ENCODE peak calls at places on chromosomes 4 and X, in ten cellular contexts. N is LoVo, U is progenitor cell of endocrine pancreas, P is glomerular endothelial cell, O is ACHN, Z is ureter, Y is occipital lobe, R is H4, G is COR-L47, L is NCI-H460. F is an unnamed sample.

GRCh38 chrX:21373001-21373400 is 1.2 kb upstream of the CNKSR2 start:
- DNase-seq in N (no peak), U (no peak), P (no peak), O (no peak), Z (no peak), Y (no peak), R (no peak), G (no peak), L (no peak), F (no peak)

GRCh38 chr4:151226004-151226932 is 50.7 kb upstream of the PRSS48 start:
- DNase-seq in N (peak), U (no peak), P (peak), O (peak), Z (no peak), Y (no peak), R (peak), G (no peak), L (no peak), F (peak)

GRCh38 chr4:61162116-61162515 is 38.0 kb upstream of the ADGRL3 start:
- DNase-seq in N (no peak), U (no peak), P (no peak), O (no peak), Z (no peak), Y (no peak), R (no peak), G (no peak), L (no peak), F (no peak)

GRCh38 chr4:161791796-161792556 is 371.8 kb downstream of the FSTL5 start:
- DNase-seq in N (no peak), U (no peak), P (no peak), O (no peak), Z (no peak), Y (no peak), R (no peak), G (no peak), L (no peak), F (peak)

GRCh38 chrX:119410027-119410819 is 11.1 kb downstream of the SLC25A43 start:
- DNase-seq in N (peak), U (no peak), P (no peak), O (peak), Z (peak), Y (no peak), R (peak), G (no peak), L (peak), F (no peak)

GRCh38 chr4:70008771-70009170 is 13.0 kb downstream of the STATH start:
- DNase-seq in N (no peak), U (no peak), P (no peak), O (no peak), Z (no peak), Y (no peak), R (no peak), G (no peak), L (no peak), F (no peak)

GRCh38 chrX:13428055-13428786 is 108.4 kb upstream of the ATXN3L start:
- DNase-seq in N (peak), U (no peak), P (no peak), O (no peak), Z (no peak), Y (no peak), R (peak), G (no peak), L (peak), F (peak)

GRCh38 chr4:10456270-10457254 is 664 bp downstream of the ZNF518B start:
- DNase-seq in N (no peak), U (peak), P (no peak), O (no peak), Z (no peak), Y (peak), R (peak), G (no peak), L (peak), F (peak)

GRCh38 chrX:102517331-102517730 is 792 bp upstream of the TMSB15A start:
- DNase-seq in N (peak), U (no peak), P (no peak), O (peak), Z (no peak), Y (no peak), R (peak), G (peak), L (peak), F (no peak)

GRCh38 chr4:6355052-6355451 is 85.4 kb downstream of the WFS1 start:
- DNase-seq in N (no peak), U (no peak), P (no peak), O (no peak), Z (no peak), Y (no peak), R (no peak), G (no peak), L (no peak), F (no peak)

GRCh38 chrX:2608638-2609430 is 82.3 kb upstream of the CD99 start:
- DNase-seq in N (peak), U (peak), P (no peak), O (peak), Z (peak), Y (no peak), R (peak), G (no peak), L (peak), F (peak)

GRCh38 chr4:159267940-159268327 is 165.1 kb downstream of the RAPGEF2 start:
- DNase-seq in N (no peak), U (no peak), P (no peak), O (peak), Z (no peak), Y (no peak), R (no peak), G (no peak), L (no peak), F (peak)

GRCh38 chr4:121741751-121742150 is 23.2 kb downstream of the SMIM43 start:
- DNase-seq in N (no peak), U (no peak), P (no peak), O (no peak), Z (no peak), Y (no peak), R (no peak), G (no peak), L (no peak), F (no peak)

GRCh38 chr4:25441519-25442117 is 64.6 kb downstream of the ANAPC4 start:
- DNase-seq in N (peak), U (peak), P (peak), O (peak), Z (no peak), Y (no peak), R (peak), G (peak), L (peak), F (peak)

GRCh38 chr4:55866290-55866907 is 13.0 kb downstream of the EXOC1 start:
- DNase-seq in N (peak), U (no peak), P (peak), O (peak), Z (no peak), Y (no peak), R (peak), G (no peak), L (peak), F (peak)

F was measured in osteoblast.